ENCODE peak calls at places on chromosomes 13 and 19, in ten cellular contexts. J, D, F, I, W, U, B, G, N and E are unnamed samples.

GRCh38 chr13:43804461-43805070 is 17.8 kb upstream of the ENOX1 start:
- DNase-seq in I (peak), B (no peak), F (peak), N (no peak), U (no peak), D (peak), J (no peak), W (no peak), G (peak), E (peak)

GRCh38 chr13:40682449-40683240 is 16.2 kb upstream of the FOXO1 start:
- DNase-seq in B (peak), G (no peak), N (no peak), I (peak), D (no peak), F (no peak), W (no peak), J (no peak), U (no peak), E (no peak)

GRCh38 chr13:68851026-68851425 is 1256.6 kb upstream of the ATXN8OS start:
- DNase-seq in W (no peak), G (no peak), D (no peak), B (no peak), U (no peak), F (no peak), N (no peak), I (no peak), J (no peak), E (no peak)

GRCh38 chr19:6270076-6270745 is 9.6 kb downstream of the MLLT1 start:
- DNase-seq in J (no peak), F (no peak), N (no peak), W (no peak), I (no peak), D (no peak), B (no peak), G (no peak), U (no peak), E (no peak)

GRCh38 chr19:3479177-3479818 is 1.0 kb downstream of the SMIM24 start:
- DNase-seq in F (no peak), W (no peak), J (no peak), B (peak), D (no peak), I (no peak), U (peak), N (no peak), G (no peak), E (no peak)

GRCh38 chr13:89163081-89163480 is 1491.9 kb downstream of the SLITRK5 start:
- DNase-seq in D (no peak), U (no peak), B (no peak), N (no peak), W (no peak), G (no peak), I (no peak), J (no peak), F (no peak), E (no peak)

GRCh38 chr19:19280561-19280960 is 7.5 kb upstream of the TM6SF2 start:
- DNase-seq in F (no peak), D (no peak), N (peak), U (no peak), G (no peak), W (no peak), J (no peak), I (no peak), B (no peak), E (no peak)

GRCh38 chr13:22074403-22074802 is 403.5 kb downstream of the FGF9 start:
- DNase-seq in W (no peak), F (no peak), D (no peak), B (no peak), I (no peak), U (no peak), N (no peak), J (no peak), G (no peak), E (no peak)

GRCh38 chr19:16604615-16605014 is 23.4 kb downstream of the MED26 start:
- DNase-seq in D (no peak), I (no peak), U (no peak), J (no peak), B (no peak), G (no peak), W (no peak), N (no peak), F (no peak), E (no peak)

GRCh38 chr13:21436582-21436981 is 22.5 kb downstream of the ZDHHC20 start:
- DNase-seq in F (no peak), N (no peak), D (no peak), G (no peak), J (no peak), I (peak), U (no peak), W (no peak), B (no peak), E (no peak)

GRCh38 chr19:48524728-48525127 is 13.1 kb upstream of the LMTK3 start:
- DNase-seq in J (no peak), D (no peak), I (no peak), U (no peak), W (no peak), F (no peak), G (no peak), N (no peak), B (no peak), E (no peak)

GRCh38 chr13:111948281-111948680 is 118.7 kb upstream of the SOX1 start:
- DNase-seq in N (no peak), J (no peak), U (no peak), W (peak), F (no peak), G (no peak), I (no peak), B (no peak), D (no peak), E (no peak)

GRCh38 chr13:86402500-86402899 is 603.3 kb upstream of the SLITRK6 start:
- DNase-seq in D (no peak), N (no peak), U (no peak), G (no peak), W (no peak), F (no peak), B (no peak), J (no peak), I (no peak), E (no peak)

GRCh38 chr13:37701306-37701705 is 102.7 kb upstream of the POSTN start:
- DNase-seq in B (no peak), G (peak), U (no peak), N (peak), W (no peak), J (no peak), I (no peak), F (no peak), D (no peak), E (no peak)

GRCh38 chr19:30225615-30226463 is 146.3 kb upstream of the ZNF536 start:
- DNase-seq in B (no peak), N (no peak), I (no peak), U (peak), F (no peak), W (no peak), J (no peak), D (peak), G (no peak), E (no peak)

GRCh38 chr13:61413572-61413971 is 2.1 kb downstream of the PCDH20 start:
- DNase-seq in W (no peak), I (no peak), U (peak), G (no peak), N (no peak), J (no peak), B (no peak), F (peak), D (no peak), E (no peak)

GRCh38 chr13:31898383-31899071 is 133.0 kb upstream of the FRY start:
- DNase-seq in F (no peak), B (no peak), J (no peak), N (no peak), I (no peak), W (no peak), U (no peak), G (no peak), D (no peak), E (no peak)

GRCh38 chr19:8654591-8655339 is 24.3 kb downstream of the NFILZ start:
- DNase-seq in I (peak), B (peak), J (no peak), W (peak), U (peak), G (no peak), D (no peak), F (no peak), N (no peak), E (peak)

GRCh38 chr13:54110597-54110996 is 1082.0 kb downstream of the OLFM4 start:
- DNase-seq in D (no peak), B (no peak), I (no peak), F (no peak), G (no peak), W (no peak), U (no peak), J (no peak), N (no peak), E (no peak)

GRCh38 chr19:45601524-45602522 is at the start of gene GPR4:
- DNase-seq in I (no peak), J (no peak), F (no peak), G (no peak), D (no peak), W (no peak), U (peak), N (no peak), B (no peak), E (no peak)

GRCh38 chr19:31880283-31880682 is 465.1 kb upstream of the ZNF507 start:
- DNase-seq in U (no peak), I (no peak), G (no peak), W (no peak), F (no peak), B (no peak), N (no peak), D (no peak), J (no peak), E (no peak)

GRCh38 chr13:20340759-20341161 is 108.6 kb upstream of the GJB6 start:
- DNase-seq in J (peak), D (no peak), U (no peak), I (peak), G (peak), F (no peak), B (no peak), W (no peak), N (peak), E (no peak)

GRCh38 chr13:32255744-32256120 is 59.4 kb downstream of the ZAR1L start:
- DNase-seq in J (no peak), U (no peak), G (no peak), N (no peak), B (no peak), I (no peak), F (no peak), D (no peak), W (no peak), E (no peak)

GRCh38 chr13:31008400-31009115 is 76.1 kb downstream of the TEX26 start:
- DNase-seq in U (no peak), N (no peak), I (peak), D (no peak), G (no peak), F (no peak), J (no peak), B (no peak), W (no peak), E (no peak)

GRCh38 chr19:55931936-55932386 is at the start of gene NLRP13:
- DNase-seq in J (no peak), I (no peak), B (no peak), N (no peak), G (no peak), U (no peak), D (no peak), W (no peak), F (no peak), E (no peak)

GRCh38 chr13:103403148-103403740 is 337.0 kb upstream of the SLC10A2 start:
- DNase-seq in J (peak), F (no peak), U (no peak), G (no peak), B (no peak), I (peak), D (no peak), N (no peak), W (no peak), E (no peak)